ENCODE peak calls at places on chromosome 19, in eight cellular contexts. S, A, L, M, R, E, Q and B are unnamed samples.

GRCh38 chr19:1747285-1748114 is 5.8 kb upstream of the ONECUT3 start:
- DNase-seq in S (peak; percentile 98), A (peak; percentile 85), L (peak; percentile 42), M (no peak), R (no peak), E (peak; percentile 73), Q (peak; percentile 81), B (no peak)

GRCh38 chr19:39265321-39265916 is 2.8 kb upstream of the IFNL2 start:
- DNase-seq in S (no peak), A (peak; percentile 74), L (no peak), M (no peak), R (no peak), E (no peak), Q (no peak), B (peak; percentile 30)

GRCh38 chr19:47644743-47645499 is 36.0 kb downstream of the BICRA start:
- DNase-seq in S (peak; percentile 87), A (no peak), L (no peak), M (no peak), R (no peak), E (no peak), Q (no peak), B (no peak)

GRCh38 chr19:800360-801029 is 3.2 kb downstream of the PTBP1 start:
- DNase-seq in S (no peak), A (no peak), L (no peak), M (no peak), R (no peak), E (peak; percentile 70), Q (peak; percentile 67), B (no peak)

GRCh38 chr19:16619456-16619855 is 8.5 kb downstream of the MED26 start:
- DNase-seq in S (no peak), A (no peak), L (no peak), M (no peak), R (no peak), E (no peak), Q (peak; percentile 6), B (no peak)

GRCh38 chr19:16268676-16269319 is 55.8 kb upstream of the KLF2 start:
- DNase-seq in S (no peak), A (no peak), L (peak; percentile 37), M (no peak), R (no peak), E (no peak), Q (no peak), B (no peak)

GRCh38 chr19:53775524-53775923 is 48.6 kb downstream of the NLRP12 start:
- DNase-seq in S (no peak), A (no peak), L (no peak), M (no peak), R (no peak), E (no peak), Q (no peak), B (no peak)

GRCh38 chr19:7540761-7541480 is 5.4 kb downstream of the PNPLA6 start:
- DNase-seq in S (peak; percentile 26), A (peak; percentile 91), L (no peak), M (no peak), R (no peak), E (peak; percentile 35), Q (peak; percentile 54), B (no peak)

GRCh38 chr19:47421844-47422395 is 2.6 kb upstream of the MEIS3 start:
- DNase-seq in S (no peak), A (peak; percentile 76), L (no peak), M (no peak), R (no peak), E (no peak), Q (no peak), B (no peak)

GRCh38 chr19:3692141-3693029 is 7.9 kb downstream of the PIP5K1C start:
- DNase-seq in S (no peak), A (no peak), L (no peak), M (no peak), R (no peak), E (no peak), Q (no peak), B (no peak)

GRCh38 chr19:17997969-17998826 is 9.8 kb upstream of the ARRDC2 start:
- DNase-seq in S (peak; percentile 92), A (peak; percentile 72), L (no peak), M (no peak), R (no peak), E (no peak), Q (no peak), B (no peak)

GRCh38 chr19:17873661-17874422 is 2.1 kb downstream of the SLC5A5 start:
- DNase-seq in S (peak; percentile 46), A (peak; percentile 91), L (peak; percentile 56), M (no peak), R (no peak), E (no peak), Q (peak; percentile 36), B (peak; percentile 86)

GRCh38 chr19:34960103-34960805 is 3.8 kb downstream of the ZNF792 start:
- DNase-seq in S (no peak), A (no peak), L (no peak), M (peak; percentile 11), R (no peak), E (peak; percentile 51), Q (peak; percentile 49), B (no peak)

GRCh38 chr19:5826531-5827341 is 12.8 kb downstream of the FUT6 start:
- DNase-seq in S (peak; percentile 78), A (peak; percentile 84), L (no peak), M (no peak), R (no peak), E (no peak), Q (no peak), B (no peak)

GRCh38 chr19:44626067-44626624 is 12.8 kb downstream of the IGSF23 start:
- DNase-seq in S (peak; percentile 96), A (no peak), L (no peak), M (peak; percentile 97), R (no peak), E (peak; percentile 94), Q (peak; percentile 95), B (no peak)

GRCh38 chr19:46378268-46378667 is 31.4 kb downstream of the PPP5C start:
- DNase-seq in S (no peak), A (no peak), L (no peak), M (no peak), R (no peak), E (peak; percentile 81), Q (peak; percentile 79), B (peak; percentile 38)

GRCh38 chr19:38693380-38694223 is 46.2 kb downstream of the ACTN4 start:
- DNase-seq in S (peak; percentile 99), A (peak; percentile 78), L (no peak), M (no peak), R (no peak), E (peak; percentile 76), Q (peak; percentile 76), B (no peak)

GRCh38 chr19:3289971-3290569 is 65.6 kb downstream of the CELF5 start:
- DNase-seq in S (no peak), A (no peak), L (no peak), M (no peak), R (no peak), E (no peak), Q (no peak), B (no peak)

GRCh38 chr19:28764066-28764465 is 448.9 kb downstream of the UQCRFS1 start:
- DNase-seq in S (no peak), A (no peak), L (no peak), M (no peak), R (no peak), E (no peak), Q (no peak), B (no peak)

GRCh38 chr19:43628646-43629326 is 9.4 kb upstream of the ZNF428 start:
- DNase-seq in S (no peak), A (no peak), L (no peak), M (no peak), R (no peak), E (no peak), Q (no peak), B (no peak)

GRCh38 chr19:7982651-7983099 is 22.8 kb downstream of the ELAVL1 start:
- DNase-seq in S (no peak), A (no peak), L (no peak), M (no peak), R (no peak), E (no peak), Q (no peak), B (no peak)

GRCh38 chr19:3105641-3106508 is 11.7 kb downstream of the GNA11 start:
- DNase-seq in S (no peak), A (no peak), L (no peak), M (no peak), R (no peak), E (no peak), Q (no peak), B (no peak)

GRCh38 chr19:511101-511841 is 4.0 kb downstream of the TPGS1 start:
- DNase-seq in S (no peak), A (peak; percentile 78), L (peak; percentile 70), M (no peak), R (no peak), E (peak; percentile 73), Q (peak; percentile 50), B (no peak)

GRCh38 chr19:54312011-54312410 is 955 bp downstream of the LILRA5 start:
- DNase-seq in S (no peak), A (no peak), L (no peak), M (no peak), R (no peak), E (no peak), Q (no peak), B (no peak)

GRCh38 chr19:48487944-48488343 is 18.8 kb downstream of the CYTH2 start:
- DNase-seq in S (peak; percentile 85), A (no peak), L (no peak), M (no peak), R (no peak), E (no peak), Q (peak; percentile 25), B (peak; percentile 88)

GRCh38 chr19:41327499-41328156 is 17.7 kb downstream of the CCDC97 start:
- DNase-seq in S (peak; percentile 76), A (peak; percentile 66), L (peak; percentile 64), M (no peak), R (peak; percentile 72), E (peak; percentile 38), Q (peak; percentile 59), B (no peak)

GRCh38 chr19:13920940-13921744 is 15.1 kb downstream of the CC2D1A start:
- DNase-seq in S (peak; percentile 71), A (peak; percentile 47), L (no peak), M (no peak), R (no peak), E (peak; percentile 67), Q (peak; percentile 64), B (peak; percentile 48)

GRCh38 chr19:55353803-55354697 is 469 bp downstream of the COX6B2 start:
- DNase-seq in S (peak; percentile 73), A (peak; percentile 88), L (peak; percentile 46), M (no peak), R (no peak), E (peak; percentile 61), Q (peak; percentile 49), B (peak; percentile 74)

GRCh38 chr19:5403968-5404640 is 51.1 kb upstream of the ZNRF4 start:
- DNase-seq in S (peak; percentile 89), A (peak; percentile 94), L (peak; percentile 2), M (peak; percentile 66), R (no peak), E (peak; percentile 92), Q (peak; percentile 81), B (peak; percentile 46)

GRCh38 chr19:2372076-2372612 is 12.1 kb downstream of the TMPRSS9 start:
- DNase-seq in S (no peak), A (no peak), L (no peak), M (no peak), R (no peak), E (no peak), Q (no peak), B (no peak)

GRCh38 chr19:52391135-52391534 is 6.5 kb upstream of the ZNF528 start:
- DNase-seq in S (no peak), A (peak; percentile 31), L (no peak), M (no peak), R (no peak), E (no peak), Q (no peak), B (no peak)

GRCh38 chr19:38151242-38151641 is 72.8 kb downstream of the DPF1 start:
- DNase-seq in S (no peak), A (no peak), L (no peak), M (no peak), R (no peak), E (no peak), Q (no peak), B (no peak)

GRCh38 chr19:30535011-30535410 is 162.8 kb downstream of the ZNF536 start:
- DNase-seq in S (no peak), A (no peak), L (no peak), M (no peak), R (no peak), E (no peak), Q (no peak), B (no peak)

GRCh38 chr19:2949939-2950285 is 5.1 kb upstream of the ZNF77 start:
- DNase-seq in S (no peak), A (no peak), L (no peak), M (no peak), R (no peak), E (peak; percentile 53), Q (peak; percentile 65), B (no peak)